ENCODE peak calls at places on chromosomes 2 and 18, in six cellular contexts. W, E, J, O, Z and R are unnamed samples.
A peak's percentile ranks its signal among the peaks of the same experiment; 100 is the strongest.

GRCh38 chr2:128568106-128568505 is 249.4 kb upstream of the HS6ST1 start:
- DNase-seq in W (no peak), E (peak; percentile 91), O (peak; percentile 49), Z (no peak), J (no peak), R (no peak)

GRCh38 chr18:13375302-13376255 is 157.0 kb downstream of the LDLRAD4 start:
- DNase-seq in J (no peak), Z (peak; percentile 49), E (no peak), O (no peak), W (peak; percentile 91), R (peak; percentile 72)

GRCh38 chr2:64979744-64980143 is 9.5 kb upstream of the SLC1A4 start:
- DNase-seq in J (no peak), E (no peak), W (no peak), Z (no peak), O (no peak), R (no peak)

GRCh38 chr2:185433824-185434223 is 304.8 kb upstream of the FSIP2 start:
- DNase-seq in E (no peak), J (no peak), O (no peak), W (no peak), Z (no peak), R (peak; percentile 34)

GRCh38 chr2:152710713-152711112 is 6.5 kb downstream of the PRPF40A start:
- DNase-seq in Z (no peak), W (peak; percentile 86), E (no peak), J (no peak), O (no peak), R (no peak)

GRCh38 chr2:85999131-85999831 is 106.4 kb downstream of the POLR1A start:
- DNase-seq in J (no peak), Z (no peak), O (no peak), E (peak; percentile 20), W (peak; percentile 49), R (peak; percentile 55)

GRCh38 chr2:85704038-85704437 is 9.9 kb downstream of the GNLY start:
- DNase-seq in W (no peak), O (no peak), Z (no peak), E (no peak), J (no peak), R (no peak)

GRCh38 chr2:107282135-107282534 is 396.2 kb upstream of the ST6GAL2 start:
- DNase-seq in E (no peak), O (no peak), Z (no peak), J (no peak), W (no peak), R (no peak)

GRCh38 chr18:36175481-36175880 is 11.8 kb upstream of the MOCOS start:
- DNase-seq in W (no peak), Z (no peak), O (no peak), J (no peak), E (no peak), R (no peak)

GRCh38 chr18:26017929-26018328 is 72.5 kb downstream of the SS18 start:
- DNase-seq in J (no peak), W (no peak), E (no peak), Z (peak; percentile 36), O (no peak), R (no peak)

GRCh38 chr2:43612944-43613343 is 17.1 kb upstream of the THADA start:
- DNase-seq in O (no peak), Z (no peak), W (no peak), E (no peak), J (no peak), R (peak; percentile 10)

GRCh38 chr18:66742832-66743231 is 138.9 kb upstream of the CDH19 start:
- DNase-seq in O (no peak), E (no peak), W (no peak), Z (peak; percentile 19), J (no peak), R (no peak)

GRCh38 chr2:136131961-136132839 is 14.3 kb upstream of the CXCR4 start:
- DNase-seq in O (no peak), E (no peak), W (no peak), J (no peak), Z (no peak), R (no peak)

GRCh38 chr18:13395577-13395976 is 177.0 kb downstream of the LDLRAD4 start:
- DNase-seq in O (no peak), E (no peak), Z (no peak), J (no peak), W (no peak), R (no peak)

GRCh38 chr2:58339548-58340243 is 98.6 kb upstream of the FANCL start:
- DNase-seq in Z (no peak), O (no peak), J (no peak), W (no peak), E (no peak), R (no peak)

GRCh38 chr2:211351998-211352397 is 795.6 kb downstream of the CPS1 start:
- DNase-seq in J (no peak), O (no peak), Z (no peak), W (no peak), E (no peak), R (no peak)

GRCh38 chr2:96533292-96534073 is 3.1 kb upstream of the ARID5A start:
- DNase-seq in Z (peak; percentile 94), O (no peak), J (no peak), E (no peak), W (peak; percentile 34), R (peak; percentile 83)

GRCh38 chr2:73252238-73253027 is 18.3 kb downstream of the CCT7 start:
- DNase-seq in Z (no peak), W (no peak), E (no peak), J (no peak), O (no peak), R (no peak)

GRCh38 chr2:176109955-176110345 is 2.9 kb downstream of the HOXD11 start:
- DNase-seq in E (peak; percentile 12), J (no peak), Z (no peak), W (no peak), O (no peak), R (no peak)

GRCh38 chr2:135218426-135218825 is 166.3 kb downstream of the RAB3GAP1 start:
- DNase-seq in W (no peak), E (no peak), Z (no peak), O (no peak), J (no peak), R (no peak)

GRCh38 chr2:197239434-197239833 is 71.1 kb downstream of the ANKRD44 start:
- DNase-seq in Z (no peak), W (no peak), O (no peak), E (no peak), J (no peak), R (peak; percentile 32)

GRCh38 chr2:5617796-5618195 is 74.4 kb upstream of the SOX11 start:
- DNase-seq in Z (no peak), E (no peak), J (no peak), O (no peak), W (no peak), R (no peak)

GRCh38 chr2:100036793-100037192 is 105.6 kb downstream of the AFF3 start:
- DNase-seq in Z (no peak), W (no peak), O (no peak), J (no peak), E (no peak), R (no peak)

GRCh38 chr2:69704446-69704845 is 37.5 kb upstream of the ANXA4 start:
- DNase-seq in W (no peak), E (no peak), J (no peak), Z (peak; percentile 20), O (no peak), R (no peak)

GRCh38 chr2:120736202-120736954 is 710 bp downstream of the GLI2 start:
- DNase-seq in W (no peak), J (no peak), Z (peak; percentile 15), O (no peak), E (peak; percentile 37), R (peak; percentile 42)

GRCh38 chr18:57269756-57270534 is 82.4 kb upstream of the ST8SIA3 start:
- DNase-seq in E (no peak), Z (no peak), J (no peak), W (no peak), O (no peak), R (no peak)

GRCh38 chr18:63907649-63908048 is at the start of gene SERPINB10:
- DNase-seq in E (no peak), W (no peak), Z (no peak), O (no peak), J (no peak), R (peak; percentile 18)

GRCh38 chr18:63905361-63905760 is 2.4 kb upstream of the SERPINB10 start:
- DNase-seq in W (no peak), Z (peak; percentile 19), E (no peak), J (no peak), O (no peak), R (no peak)

GRCh38 chr18:63904694-63905093 is 3.1 kb upstream of the SERPINB10 start:
- DNase-seq in W (no peak), E (no peak), J (no peak), Z (no peak), O (no peak), R (no peak)

GRCh38 chr18:63908858-63909257 is 1.1 kb downstream of the SERPINB10 start:
- DNase-seq in O (no peak), Z (no peak), W (no peak), J (no peak), E (no peak), R (no peak)

GRCh38 chr18:63903981-63904570 is 3.7 kb upstream of the SERPINB10 start:
- DNase-seq in E (no peak), W (no peak), O (no peak), Z (no peak), J (no peak), R (no peak)
- H4K91ac ChIP-seq in E (no peak overlapping the region), W (no peak overlapping the region), O (no peak overlapping the region), Z (no peak overlapping the region), J (no peak overlapping the region), R (no peak overlapping the region)

GRCh38 chr2:222864296-222864695 is 3.5 kb downstream of the ACSL3 start:
- DNase-seq in O (no peak), J (peak; percentile 17), Z (peak; percentile 74), E (peak; percentile 74), W (peak; percentile 84), R (peak; percentile 83)
- H3K18ac ChIP-seq in O (no peak overlapping the region), J (no peak overlapping the region), Z (no peak overlapping the region), E (no peak overlapping the region), W (peak overlapping the region; percentile 33), R (no peak overlapping the region)

DNA sequence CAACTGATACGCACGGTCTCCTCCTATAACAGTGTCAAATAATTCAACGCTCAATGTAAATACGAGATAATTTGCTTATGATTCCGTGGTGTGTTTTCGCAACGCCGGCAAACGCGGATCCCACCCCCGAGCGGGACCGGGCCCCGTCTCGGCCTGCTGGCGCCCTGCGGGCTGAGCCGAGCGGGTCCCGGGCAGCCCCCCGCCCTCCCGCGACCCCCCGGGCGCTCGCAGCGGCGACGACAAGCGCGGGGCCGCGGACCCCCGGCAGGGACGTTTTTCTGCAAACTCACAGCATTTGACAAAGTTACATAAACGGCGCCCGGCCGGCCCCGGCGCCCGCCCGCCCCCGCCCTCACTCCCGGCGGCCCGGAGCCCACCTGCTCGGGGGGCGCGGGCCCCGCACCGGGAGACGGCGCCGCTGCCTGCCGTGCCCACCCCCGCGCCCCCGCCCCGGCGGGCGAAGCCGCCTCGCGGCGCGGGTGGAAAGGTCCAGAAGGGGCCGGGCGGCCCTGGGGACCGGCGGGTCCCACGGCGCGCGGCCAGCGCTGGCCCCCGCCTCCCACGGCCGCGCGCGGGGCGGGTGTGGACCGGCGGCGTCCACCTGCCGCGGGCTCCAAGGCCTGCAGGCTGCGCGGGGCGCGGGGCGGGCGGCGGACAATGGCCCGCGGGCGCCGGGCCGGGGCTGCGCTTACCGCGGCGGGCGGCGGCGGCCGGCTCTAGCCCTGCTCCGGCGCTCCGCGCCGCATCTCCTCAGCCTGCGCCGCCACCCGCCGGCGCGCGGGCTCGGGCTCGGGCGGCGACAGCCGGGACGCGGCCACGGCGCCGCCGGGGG is 604 bp downstream of the HDAC4 start:
- DNase-seq in E (peak; percentile 23), Z (peak; percentile 35), O (no peak), W (peak; percentile 36), J (no peak), R (peak; percentile 56)
- H3K4ac ChIP-seq in E (no peak overlapping the region), Z (no peak overlapping the region), O (no peak overlapping the region), W (no peak overlapping the region), J (no peak overlapping the region), R (peak overlapping the region; percentile 73)

GRCh38 chr2:375947-376307 is 88.0 kb upstream of the ALKAL2 start:
- DNase-seq in Z (no peak), W (no peak), E (no peak), O (no peak), J (no peak), R (no peak)
- H4K91ac ChIP-seq in Z (no peak overlapping the region), W (no peak overlapping the region), E (no peak overlapping the region), O (no peak overlapping the region), J (no peak overlapping the region), R (no peak overlapping the region)